ENCODE peak calls at places on chromosomes 12 and 14, in seven cellular contexts. M is aorta, S is GM23248, O is uterus, E is NT2/D1, C is adrenal gland, W is lower lobe of right lung. H is an unnamed sample.

GRCh38 chr12:57474862-57475261 is 4.8 kb downstream of the ARHGAP9 start:
- DNase-seq in M (no peak), S (no peak), W (no peak), E (no peak), C (no peak), O (no peak), H (no peak)

GRCh38 chr12:81084848-81085350 is 7.0 kb downstream of the ACSS3 start:
- DNase-seq in S (no peak), W (no peak), E (no peak), O (no peak), M (no peak), C (no peak), H (no peak)

GRCh38 chr12:15152864-15153263 is 68.4 kb downstream of the RERG start:
- DNase-seq in O (no peak), E (no peak), M (no peak), C (no peak), W (no peak), S (peak; percentile 61), H (no peak)

GRCh38 chr12:510071-510825 is 50.5 kb downstream of the B4GALNT3 start:
- DNase-seq in E (peak; percentile 80), C (no peak), W (peak; percentile 68), S (peak; percentile 16), O (no peak), M (no peak), H (no peak)

GRCh38 chr12:42180990-42181611 is 36.4 kb upstream of the GXYLT1 start:
- DNase-seq in M (no peak), O (no peak), S (peak; percentile 36), W (no peak), C (no peak), E (no peak), H (no peak)

GRCh38 chr14:24353551-24354529 is 14.0 kb upstream of the RIPK3 start:
- DNase-seq in C (no peak), E (no peak), O (no peak), W (no peak), S (peak; percentile 79), M (no peak), H (no peak)

GRCh38 chr12:7995266-7995963 is 37.1 kb upstream of the FOXJ2 start:
- DNase-seq in M (peak; percentile 92), C (peak; percentile 86), E (peak; percentile 89), O (peak; percentile 88), S (peak; percentile 98), W (peak; percentile 91), H (peak; percentile 69)

GRCh38 chr12:24902521-24903304 is 46.2 kb downstream of the BCAT1 start:
- DNase-seq in E (peak; percentile 56), W (peak; percentile 63), M (peak; percentile 63), O (no peak), C (peak; percentile 17), S (peak; percentile 67), H (peak; percentile 22)

GRCh38 chr14:38389666-38390065 is 133.8 kb upstream of the CLEC14A start:
- DNase-seq in W (no peak), O (no peak), M (no peak), C (no peak), E (no peak), S (peak; percentile 65), H (no peak)

GRCh38 chr12:25866586-25867378 is 91.7 kb upstream of the RASSF8 start:
- DNase-seq in C (no peak), W (no peak), O (no peak), E (no peak), M (no peak), S (no peak), H (no peak)

GRCh38 chr14:66853311-66853710 is 335.9 kb upstream of the GARIN2 start:
- DNase-seq in S (no peak), M (no peak), E (no peak), C (no peak), W (no peak), O (no peak), H (no peak)

GRCh38 chr12:14138495-14138894 is 157.1 kb upstream of the GRIN2B start:
- DNase-seq in C (no peak), S (no peak), M (no peak), O (no peak), E (no peak), W (no peak), H (no peak)

GRCh38 chr14:58697927-58698641 is 60.3 kb downstream of the DACT1 start:
- DNase-seq in S (no peak), M (no peak), C (no peak), O (no peak), E (no peak), W (no peak), H (no peak)

GRCh38 chr12:49912846-49913245 is 9.1 kb upstream of the FAIM2 start:
- DNase-seq in M (no peak), O (no peak), W (no peak), S (no peak), E (no peak), C (no peak), H (no peak)

GRCh38 chr12:96101806-96102205 is 66.4 kb upstream of the LTA4H start:
- DNase-seq in M (no peak), S (no peak), W (no peak), E (no peak), O (no peak), C (no peak), H (no peak)

GRCh38 chr14:66177935-66178334 is 308.2 kb upstream of the CCDC196 start:
- DNase-seq in E (no peak), C (no peak), O (no peak), M (no peak), S (no peak), W (no peak), H (no peak)

GRCh38 chr12:570237-570925 is 92.9 kb downstream of the NINJ2 start:
- DNase-seq in M (peak; percentile 91), W (peak; percentile 75), S (peak; percentile 96), O (peak; percentile 80), E (peak; percentile 83), C (peak; percentile 90), H (peak; percentile 81)

GRCh38 chr12:12890492-12890814 is 909 bp upstream of the GPRC5A start:
- DNase-seq in S (no peak), E (no peak), W (no peak), M (no peak), C (peak; percentile 30), O (peak; percentile 46), H (no peak)

GRCh38 chr12:108572166-108572790 is 9.9 kb downstream of the ISCU start:
- DNase-seq in E (no peak), O (no peak), M (no peak), W (no peak), C (no peak), S (no peak), H (no peak)

GRCh38 chr12:4296749-4297148 is 23.2 kb downstream of the CCND2 start:
- DNase-seq in C (no peak), O (no peak), W (no peak), M (no peak), E (no peak), S (no peak), H (no peak)

GRCh38 chr12:132215644-132215989 is 71.4 kb downstream of the NOC4L start:
- DNase-seq in W (no peak), E (no peak), S (no peak), C (no peak), O (no peak), M (no peak), H (no peak)
- H3K9me3 ChIP-seq in W (no peaks in the 10 kb centered on the region), E (peaks cover 4% of the 10 kb centered on the region), S (no peaks in the 10 kb centered on the region), C (no peaks in the 10 kb centered on the region), O (no peaks in the 10 kb centered on the region), M (no peaks in the 10 kb centered on the region), H (peaks cover 4% of the 10 kb centered on the region)

GRCh38 chr12:109718390-109718789 is 4.8 kb downstream of the FAM222A start:
- DNase-seq in W (no peak), E (peak; percentile 66), O (no peak), C (peak; percentile 46), M (no peak), S (no peak), H (no peak)
- H3K4me1 ChIP-seq in W (peaks cover 36% of the 10 kb centered on the region), E (peaks cover 37% of the 10 kb centered on the region), O (no peaks in the 10 kb centered on the region), C (peaks cover 81% of the 10 kb centered on the region), M (no peaks in the 10 kb centered on the region), S (no peaks in the 10 kb centered on the region), H (peaks cover 94% of the 10 kb centered on the region)

DNA sequence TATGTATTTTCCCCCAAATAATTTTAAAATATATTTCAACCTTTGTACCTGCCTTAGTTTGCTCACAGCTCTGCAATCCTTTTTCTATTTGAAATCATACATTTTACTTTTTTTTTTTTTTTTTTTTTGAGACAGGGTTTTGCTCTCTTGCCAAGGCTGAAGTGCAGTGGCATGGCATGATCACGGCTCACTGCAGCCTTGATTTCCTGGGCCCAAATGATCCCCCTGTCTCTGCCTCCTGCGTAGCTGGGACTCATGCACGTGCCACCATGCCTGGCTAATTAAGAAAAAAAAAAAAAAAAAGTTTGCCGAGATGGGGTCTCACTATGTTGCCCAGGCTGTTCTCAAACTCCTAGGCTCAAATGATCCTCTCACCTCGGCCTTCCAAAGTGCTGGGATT is 1.3 kb upstream of the SYCP3 start:
- DNase-seq in E (no peak), M (no peak), S (no peak), O (no peak), W (no peak), C (no peak), H (no peak)
- H3K36me3 ChIP-seq in E (peaks cover 16% of the 10 kb centered on the region), M (peaks cover 3% of the 10 kb centered on the region), S (peaks cover 11% of the 10 kb centered on the region), O (no peaks in the 10 kb centered on the region), W (peaks cover 65% of the 10 kb centered on the region), C (no peaks in the 10 kb centered on the region), H (peaks cover 69% of the 10 kb centered on the region)

GRCh38 chr14:103204852-103205540 is 81.7 kb downstream of the TNFAIP2 start:
- DNase-seq in M (no peak), S (peak; percentile 75), O (no peak), E (no peak), W (no peak), C (no peak), H (no peak)
- H3K9me3 ChIP-seq in M (peaks cover 7% of the 10 kb centered on the region), S (no peaks in the 10 kb centered on the region), O (peaks cover 14% of the 10 kb centered on the region), E (peaks cover 37% of the 10 kb centered on the region), W (peaks cover 11% of the 10 kb centered on the region), C (no peaks in the 10 kb centered on the region), H (peaks cover 33% of the 10 kb centered on the region)

GRCh38 chr12:3137268-3137761 is 60.1 kb downstream of the TSPAN9 start:
- DNase-seq in M (peak; percentile 74), W (no peak), O (peak; percentile 49), E (peak; percentile 70), C (peak; percentile 41), S (peak; percentile 74), H (peak; percentile 76)
- H3K4me1 ChIP-seq in M (no peaks in the 10 kb centered on the region), W (peaks cover 46% of the 10 kb centered on the region), O (peaks cover 10% of the 10 kb centered on the region), E (peaks cover 44% of the 10 kb centered on the region), C (no peaks in the 10 kb centered on the region), S (peaks cover 17% of the 10 kb centered on the region), H (peaks cover 100% of the 10 kb centered on the region)

GRCh38 chr12:106999444-106999843 is 12.5 kb upstream of the MTERF2 start:
- DNase-seq in W (no peak), E (no peak), C (peak; percentile 42), S (peak; percentile 58), M (no peak), O (no peak), H (no peak)

GRCh38 chr12:106994579-106995220 is 7.8 kb upstream of the MTERF2 start:
- DNase-seq in E (no peak), W (no peak), M (no peak), C (no peak), S (peak; percentile 65), O (no peak), H (no peak)

DNA sequence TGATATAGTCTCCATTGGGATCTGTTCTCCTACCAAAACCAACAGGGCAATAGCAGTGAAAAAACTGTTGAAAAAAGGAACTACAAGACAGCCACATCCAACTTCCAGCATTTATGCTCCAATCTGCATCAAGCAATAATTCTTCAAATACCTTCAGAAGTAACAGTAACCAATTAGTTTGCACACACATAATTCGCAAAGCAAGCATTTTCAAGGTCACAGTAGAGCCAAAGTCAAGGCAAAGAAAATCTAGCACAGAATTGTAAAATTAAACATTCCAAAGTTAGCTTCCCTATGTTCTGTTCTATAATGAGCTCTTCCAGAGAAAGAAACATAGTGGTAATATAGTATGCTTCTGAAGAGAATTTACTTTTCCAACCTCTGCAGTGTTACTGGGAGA is 11.0 kb upstream of the MTERF2 start:
- DNase-seq in M (no peak), W (no peak), C (no peak), E (no peak), S (no peak), O (no peak), H (no peak)
- H3K36me3 ChIP-seq in M (no peaks in the 10 kb centered on the region), W (peaks cover 45% of the 10 kb centered on the region), C (no peaks in the 10 kb centered on the region), E (peaks cover 46% of the 10 kb centered on the region), S (no peaks in the 10 kb centered on the region), O (no peaks in the 10 kb centered on the region), H (peaks cover 38% of the 10 kb centered on the region)